ENCODE peak calls at places on chromosomes 2 and 18, in four cellular contexts. One of them, this sample, is unnamed.

GRCh38 chr2:18178736-18179349 is 300.4 kb downstream of the KCNS3 start:
- DNase-seq in A549: peak
- DNase-seq in tibial nerve: no peak
- DNase-seq in upper lobe of left lung: no peak
- DNase-seq in this sample: no peak

GRCh38 chr18:3305354-3305762 is 43.4 kb downstream of the MYL12B start:
- DNase-seq in A549: peak
- DNase-seq in upper lobe of left lung: no peak
- DNase-seq in tibial nerve: no peak
- DNase-seq in this sample: no peak

GRCh38 chr2:105933906-105934305 is 189.2 kb downstream of the NCK2 start:
- DNase-seq in tibial nerve: no peak
- DNase-seq in upper lobe of left lung: no peak
- DNase-seq in A549: no peak
- DNase-seq in this sample: peak

GRCh38 chr2:9699139-9699823 is 68.5 kb upstream of the YWHAQ start:
- DNase-seq in upper lobe of left lung: no peak
- DNase-seq in A549: peak
- DNase-seq in tibial nerve: no peak
- DNase-seq in this sample: no peak

GRCh38 chr2:209523778-209524362 is 100.0 kb downstream of the MAP2 start:
- DNase-seq in upper lobe of left lung: no peak
- DNase-seq in tibial nerve: no peak
- DNase-seq in A549: no peak
- DNase-seq in this sample: no peak

GRCh38 chr2:10532631-10533101 is 84.5 kb upstream of the ODC1 start:
- DNase-seq in upper lobe of left lung: no peak
- DNase-seq in tibial nerve: no peak
- DNase-seq in A549: no peak
- DNase-seq in this sample: no peak

GRCh38 chr18:45793295-45793965 is 32.0 kb upstream of the SIGLEC15 start:
- DNase-seq in upper lobe of left lung: no peak
- DNase-seq in tibial nerve: no peak
- DNase-seq in A549: peak
- DNase-seq in this sample: no peak

GRCh38 chr2:79723830-79724229 is 211.0 kb downstream of the CTNNA2 start:
- DNase-seq in upper lobe of left lung: no peak
- DNase-seq in tibial nerve: no peak
- DNase-seq in A549: peak
- DNase-seq in this sample: no peak

GRCh38 chr2:46299365-46300263 is 2.4 kb downstream of the EPAS1 start:
- DNase-seq in A549: peak
- DNase-seq in upper lobe of left lung: peak
- DNase-seq in tibial nerve: peak
- DNase-seq in this sample: peak

GRCh38 chr2:23486676-23487075 is 101.7 kb downstream of the KLHL29 start:
- DNase-seq in upper lobe of left lung: no peak
- DNase-seq in A549: no peak
- DNase-seq in tibial nerve: no peak
- DNase-seq in this sample: no peak

GRCh38 chr2:186699742-186700141 is 5.9 kb downstream of the FAM171B start:
- DNase-seq in tibial nerve: no peak
- DNase-seq in upper lobe of left lung: no peak
- DNase-seq in A549: no peak
- DNase-seq in this sample: no peak

GRCh38 chr18:39667905-39668304 is 2102.3 kb upstream of the CELF4 start:
- DNase-seq in A549: no peak
- DNase-seq in tibial nerve: no peak
- DNase-seq in upper lobe of left lung: no peak
- DNase-seq in this sample: no peak

GRCh38 chr18:60146220-60146960 is 226.2 kb downstream of the MC4R start:
- DNase-seq in tibial nerve: no peak
- DNase-seq in A549: no peak
- DNase-seq in upper lobe of left lung: no peak
- DNase-seq in this sample: no peak

GRCh38 chr2:239322414-239323086 is 78.3 kb downstream of the HDAC4 start:
- DNase-seq in A549: no peak
- DNase-seq in tibial nerve: no peak
- DNase-seq in upper lobe of left lung: no peak
- DNase-seq in this sample: peak

GRCh38 chr2:105464325-105464724 is 65.5 kb upstream of the FHL2 start:
- DNase-seq in tibial nerve: no peak
- DNase-seq in upper lobe of left lung: no peak
- DNase-seq in A549: no peak
- DNase-seq in this sample: no peak

GRCh38 chr2:238489431-238489830 is 62.7 kb downstream of the ASB1 start:
- DNase-seq in upper lobe of left lung: no peak
- DNase-seq in A549: no peak
- DNase-seq in tibial nerve: no peak
- DNase-seq in this sample: no peak

GRCh38 chr2:241993386-241994005 is 124.0 kb downstream of the RTP5 start:
- DNase-seq in upper lobe of left lung: no peak
- DNase-seq in A549: no peak
- DNase-seq in tibial nerve: no peak
- DNase-seq in this sample: no peak

DNA sequence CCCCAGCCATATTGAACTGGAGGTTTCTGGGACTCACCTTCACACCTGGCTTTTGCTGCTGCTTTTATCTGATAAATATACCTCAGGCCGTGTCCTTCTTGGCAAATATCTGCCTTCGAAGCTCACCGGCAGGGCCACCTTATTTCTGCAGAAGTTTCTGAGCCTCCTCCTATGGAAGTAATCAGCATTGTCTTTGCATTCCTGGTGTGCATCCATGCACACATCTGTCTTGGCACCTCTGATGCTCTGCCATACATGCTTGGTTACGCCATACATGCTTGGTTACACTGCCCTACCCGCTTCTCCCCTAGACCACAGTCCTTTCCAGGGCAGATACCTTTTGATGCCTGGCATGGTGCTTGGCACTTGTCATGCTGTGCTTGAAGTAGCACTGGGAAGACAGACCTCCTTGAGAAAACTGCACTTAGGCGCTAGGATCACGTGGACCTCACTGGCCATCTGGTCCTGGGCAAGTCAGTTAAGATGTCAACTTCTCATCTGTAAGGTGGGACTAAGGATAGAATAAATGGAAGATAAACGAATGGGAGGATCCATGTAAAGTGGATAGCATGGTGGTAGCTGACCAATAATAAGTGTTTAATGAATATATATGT is 66.8 kb downstream of the ZNF236 start:
- DNase-seq in upper lobe of left lung: no peak
- DNase-seq in A549: no peak
- DNase-seq in tibial nerve: no peak
- DNase-seq in this sample: no peak
- TF ChIP-seq EP300 in upper lobe of left lung: no peak
- TF ChIP-seq EP300 in A549: no peak
- TF ChIP-seq EP300 in tibial nerve: no peak
- TF ChIP-seq EP300 in this sample: no peak

GRCh38 chr2:222052934-222053367 is 245.8 kb downstream of the PAX3 start:
- DNase-seq in upper lobe of left lung: no peak
- DNase-seq in tibial nerve: no peak
- DNase-seq in A549: peak
- DNase-seq in this sample: no peak
- TF ChIP-seq CTCF in upper lobe of left lung: no peak
- TF ChIP-seq CTCF in tibial nerve: no peak
- TF ChIP-seq CTCF in A549: no peak
- TF ChIP-seq CTCF in this sample: no peak

GRCh38 chr2:70523996-70524965 is 29.3 kb downstream of the TGFA start:
- DNase-seq in A549: peak
- DNase-seq in upper lobe of left lung: peak
- DNase-seq in tibial nerve: no peak
- DNase-seq in this sample: no peak
- H3K27ac ChIP-seq in A549: peak
- H3K27ac ChIP-seq in upper lobe of left lung: peak
- H3K27ac ChIP-seq in tibial nerve: no peak
- H3K27ac ChIP-seq in this sample: peak

GRCh38 chr2:4828682-4829374 is 863.4 kb upstream of the SOX11 start:
- DNase-seq in A549: no peak
- DNase-seq in upper lobe of left lung: no peak
- DNase-seq in tibial nerve: no peak
- DNase-seq in this sample: no peak
- TF ChIP-seq EP300 in A549: no peak
- TF ChIP-seq EP300 in upper lobe of left lung: no peak
- TF ChIP-seq EP300 in tibial nerve: no peak
- TF ChIP-seq EP300 in this sample: no peak

GRCh38 chr2:19901458-19902271 is at the start of gene TTC32:
- DNase-seq in upper lobe of left lung: peak
- DNase-seq in tibial nerve: peak
- DNase-seq in A549: peak
- DNase-seq in this sample: peak
- TF ChIP-seq CTCF in upper lobe of left lung: no peak
- TF ChIP-seq CTCF in tibial nerve: peak
- TF ChIP-seq CTCF in A549: no peak
- TF ChIP-seq CTCF in this sample: no peak

GRCh38 chr2:207254526-207255464 is 89.0 kb upstream of the KLF7 start:
- DNase-seq in tibial nerve: no peak
- DNase-seq in upper lobe of left lung: no peak
- DNase-seq in A549: no peak
- DNase-seq in this sample: no peak
- H3K27ac ChIP-seq in tibial nerve: no peak
- H3K27ac ChIP-seq in upper lobe of left lung: no peak
- H3K27ac ChIP-seq in A549: peak
- H3K27ac ChIP-seq in this sample: no peak

DNA sequence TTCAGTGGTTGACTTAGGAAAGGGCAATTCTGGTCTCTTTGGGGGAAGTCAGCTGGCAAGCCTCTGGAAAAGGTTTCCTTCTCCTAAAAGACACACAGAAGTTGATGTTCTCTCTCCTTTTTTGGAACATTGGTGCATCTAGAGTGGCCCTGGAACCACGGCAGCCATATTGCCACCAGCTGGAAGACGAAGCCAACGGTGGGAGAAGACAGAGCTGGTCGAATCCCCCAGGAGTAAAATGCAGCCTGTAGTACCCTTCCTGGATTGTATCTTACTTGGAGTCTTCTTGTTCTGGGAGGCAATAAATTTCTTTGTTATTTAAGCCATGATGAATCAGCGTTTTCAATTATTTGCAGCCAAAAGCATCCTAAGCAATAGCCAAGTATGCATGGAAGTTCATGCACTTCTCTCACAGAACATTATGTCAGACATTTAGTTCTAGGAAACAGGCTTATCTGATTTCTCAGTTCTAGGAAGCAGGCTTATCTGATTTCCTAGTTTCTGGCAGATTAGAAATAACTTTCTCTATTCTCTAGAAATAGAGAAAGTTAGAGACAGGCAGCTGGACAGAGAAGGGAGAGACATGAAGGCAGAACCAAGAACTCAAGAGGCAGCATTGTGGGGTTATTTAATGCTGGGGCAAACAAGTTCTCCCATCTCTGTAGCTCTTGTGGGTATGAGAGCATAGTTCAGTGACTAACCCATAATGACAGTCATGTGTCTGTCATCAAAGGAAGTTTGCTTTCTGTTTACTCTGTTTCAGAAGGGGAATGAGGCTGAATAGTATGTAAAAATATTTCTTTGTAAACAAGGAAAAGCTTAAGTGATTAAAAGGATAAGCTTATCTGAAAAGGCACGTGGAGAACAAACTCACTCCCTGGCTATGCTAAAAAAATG is 40.5 kb upstream of the NABP1 start:
- DNase-seq in upper lobe of left lung: no peak
- DNase-seq in tibial nerve: no peak
- DNase-seq in A549: peak
- DNase-seq in this sample: no peak
- TF ChIP-seq EP300 in upper lobe of left lung: peak
- TF ChIP-seq EP300 in tibial nerve: no peak
- TF ChIP-seq EP300 in A549: no peak
- TF ChIP-seq EP300 in this sample: no peak